ENCODE peak calls at places on chromosomes 11 and 22, in four cellular contexts. W is sigmoid colon, G is A549, P is OCI-LY7. S is an unnamed sample.
A peak's percentile ranks its signal among the peaks of the same experiment; 100 is the strongest.

GRCh38 chr11:122375687-122376399 is 259.8 kb upstream of the BLID start:
- DNase-seq in W (no peak), P (no peak), G (no peak), S (no peak)

GRCh38 chr11:35272391-35272821 is 133.4 kb downstream of the CD44 start:
- DNase-seq in G (no peak), W (no peak), P (no peak), S (no peak)

GRCh38 chr11:114775849-114776621 is 97.7 kb downstream of the NXPE2 start:
- DNase-seq in P (no peak), W (no peak), G (no peak), S (no peak)

GRCh38 chr11:126654886-126655806 is 299.7 kb downstream of the ST3GAL4 start:
- DNase-seq in P (no peak), W (no peak), G (no peak), S (no peak)

GRCh38 chr11:68974421-68975194 is 6.2 kb downstream of the MRGPRD start:
- DNase-seq in G (peak; percentile 62), W (peak; percentile 53), P (peak; percentile 57), S (peak; percentile 10)

GRCh38 chr11:95487391-95487790 is 256.4 kb upstream of the SESN3 start:
- DNase-seq in W (no peak), P (no peak), G (no peak), S (no peak)

GRCh38 chr11:122671270-122671906 is 15.9 kb downstream of the UBASH3B start:
- DNase-seq in P (peak; percentile 50), W (no peak), G (no peak), S (no peak)

GRCh38 chr11:34840736-34841386 is 75.3 kb downstream of the APIP start:
- DNase-seq in W (no peak), G (no peak), P (peak; percentile 67), S (no peak)

GRCh38 chr11:827861-828167 is at the start of gene CRACR2B:
- DNase-seq in P (no peak), W (no peak), G (no peak), S (no peak)

GRCh38 chr22:26362471-26362870 is 66.6 kb upstream of the ASPHD2 start:
- DNase-seq in P (no peak), W (no peak), G (no peak), S (no peak)

GRCh38 chr11:101321222-101321621 is 191.6 kb upstream of the PGR start:
- DNase-seq in P (no peak), W (no peak), G (no peak), S (peak; percentile 78)

DNA sequence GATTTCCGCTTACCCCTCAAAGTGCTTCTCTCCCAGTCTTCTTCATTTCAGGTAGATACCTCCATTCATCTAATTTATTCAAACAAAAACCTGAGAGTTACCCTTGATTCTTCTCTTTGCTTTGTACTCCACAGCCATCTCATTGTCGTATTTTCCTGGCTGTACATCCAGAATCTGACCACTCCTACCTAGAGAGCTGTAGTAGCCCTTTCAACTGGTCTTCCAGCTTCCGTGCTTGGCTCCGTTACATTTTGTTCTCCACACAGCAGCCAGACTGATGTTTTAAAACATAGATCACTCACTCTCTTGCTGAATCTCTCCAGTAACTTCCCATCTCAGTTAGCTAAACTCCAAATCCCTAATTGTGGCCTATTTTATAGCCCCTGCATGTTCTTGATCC is 7.3 kb downstream of the SPCS2 start:
- DNase-seq in G (no peak), W (no peak), P (no peak), S (no peak)
- H3K4me3 ChIP-seq in G (no peak overlapping the region), W (no peak overlapping the region), P (no peak overlapping the region), S (no peak overlapping the region)

GRCh38 chr11:119752324-119752723 is 23.3 kb upstream of the NECTIN1 start:
- DNase-seq in G (no peak), P (no peak), W (no peak), S (peak; percentile 30)
- TF ChIP-seq CTCF in G (no peak), P (no peak), W (no peak), S (no peak)

GRCh38 chr22:30393885-30394284 is 2.9 kb upstream of the SEC14L2 start:
- DNase-seq in W (no peak), G (no peak), P (no peak), S (no peak)

GRCh38 chr22:30386960-30387848 is at the start of gene RNF215:
- DNase-seq in W (peak; percentile 88), G (peak; percentile 63), P (peak; percentile 86), S (peak; percentile 93)

GRCh38 chr22:30392661-30393321 is 4.0 kb upstream of the SEC14L2 start:
- DNase-seq in W (no peak), G (no peak), P (peak; percentile 62), S (peak; percentile 74)

GRCh38 chr22:30393322-30393680 is 3.5 kb upstream of the SEC14L2 start:
- DNase-seq in W (no peak), G (no peak), P (no peak), S (no peak)

DNA sequence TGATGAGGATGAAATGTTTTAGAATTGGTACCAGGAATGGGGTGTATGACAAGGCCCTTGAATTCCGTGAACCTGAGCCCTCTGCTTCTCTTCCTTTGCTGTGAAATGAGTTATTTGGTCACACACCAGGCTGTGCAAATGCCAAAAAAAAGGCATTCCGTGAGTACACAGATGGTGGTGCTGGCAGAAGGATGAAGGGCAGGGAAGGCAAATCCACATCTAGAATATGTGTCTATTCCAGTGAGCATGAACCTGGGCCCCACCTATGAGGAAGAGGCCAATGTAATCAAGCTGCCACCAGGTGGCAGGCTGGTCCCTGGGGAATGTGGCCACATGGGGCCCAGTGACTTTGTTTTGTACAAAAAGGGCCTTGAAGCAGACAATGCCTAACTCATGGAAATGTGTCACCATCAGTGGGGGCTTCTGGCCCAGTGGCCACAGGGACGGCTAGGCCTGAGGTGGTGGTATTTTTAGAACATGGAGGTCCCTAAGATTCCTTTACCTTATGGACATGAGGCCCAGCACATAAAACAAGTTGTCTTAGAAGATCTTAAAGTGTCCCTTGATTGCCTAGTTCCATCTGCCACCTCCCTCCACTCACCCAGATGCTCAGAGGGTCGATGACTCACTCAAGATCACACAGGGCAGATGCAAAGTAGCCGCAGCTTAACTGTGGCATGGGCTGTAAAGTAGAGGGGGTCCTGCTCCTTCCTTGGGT is 3.9 kb upstream of the RNF215 start:
- DNase-seq in P (peak; percentile 94), W (no peak), G (peak; percentile 44), S (peak; percentile 83)
- H3K27ac ChIP-seq in P (peak overlapping the region; percentile 58), W (no peak overlapping the region), G (no peak overlapping the region), S (no peak overlapping the region)

GRCh38 chr11:118918128-118918685 is 7.5 kb downstream of the BCL9L start:
- DNase-seq in P (no peak), W (peak; percentile 92), G (no peak), S (no peak)
- H3K4me3 ChIP-seq in P (no peak overlapping the region), W (peak overlapping the region; percentile 92), G (peak overlapping the region; percentile 43), S (peak overlapping the region; percentile 31)

S was measured in upper lobe of right lung.